ENCODE peak calls at places on chromosome 19, in ten cellular contexts. One of them, this sample, is unnamed.
A peak's percentile ranks its signal among the peaks of the same experiment; 100 is the strongest.

GRCh38 chr19:15255359-15255990 is 23.2 kb upstream of the EPHX3 start:
- DNase-seq in AG10803: no peak
- DNase-seq in effector CD4-positive, alpha-beta T cell: no peak
- DNase-seq in AG04449: no peak
- DNase-seq in Peyer's patch: no peak
- DNase-seq in activated T-helper 9 cell treated with anti-CD3 and anti-CD28 coated beads, Interleukin-2, amount 50 U/mL, for 16 hours: no peak
- DNase-seq in PC-3: no peak
- DNase-seq in neuronal stem cell: no peak
- DNase-seq in RKO: no peak
- DNase-seq in NCI-H187 treated with DMSO at 0.1 percent for 48 hours: no peak
- DNase-seq in this sample: no peak

GRCh38 chr19:6589711-6590457 is 1.1 kb downstream of the CD70 start:
- DNase-seq in AG10803: no peak
- DNase-seq in effector CD4-positive, alpha-beta T cell: no peak
- DNase-seq in AG04449: no peak
- DNase-seq in Peyer's patch: no peak
- DNase-seq in activated T-helper 9 cell treated with anti-CD3 and anti-CD28 coated beads, Interleukin-2, amount 50 U/mL, for 16 hours: no peak
- DNase-seq in PC-3: no peak
- DNase-seq in neuronal stem cell: no peak
- DNase-seq in RKO: no peak
- DNase-seq in NCI-H187 treated with DMSO at 0.1 percent for 48 hours: no peak
- DNase-seq in this sample: no peak

GRCh38 chr19:13835791-13836723 is 40.8 kb downstream of the ZSWIM4 start:
- DNase-seq in AG10803: peak; percentile 47
- DNase-seq in effector CD4-positive, alpha-beta T cell: no peak
- DNase-seq in AG04449: no peak
- DNase-seq in Peyer's patch: peak; percentile 52
- DNase-seq in activated T-helper 9 cell treated with anti-CD3 and anti-CD28 coated beads, Interleukin-2, amount 50 U/mL, for 16 hours: no peak
- DNase-seq in PC-3: no peak
- DNase-seq in neuronal stem cell: no peak
- DNase-seq in RKO: no peak
- DNase-seq in NCI-H187 treated with DMSO at 0.1 percent for 48 hours: no peak
- DNase-seq in this sample: peak; percentile 29

GRCh38 chr19:32811151-32811550 is 58.4 kb downstream of the SLC7A9 start:
- DNase-seq in AG10803: no peak
- DNase-seq in effector CD4-positive, alpha-beta T cell: no peak
- DNase-seq in AG04449: no peak
- DNase-seq in Peyer's patch: no peak
- DNase-seq in activated T-helper 9 cell treated with anti-CD3 and anti-CD28 coated beads, Interleukin-2, amount 50 U/mL, for 16 hours: no peak
- DNase-seq in PC-3: no peak
- DNase-seq in neuronal stem cell: no peak
- DNase-seq in RKO: no peak
- DNase-seq in NCI-H187 treated with DMSO at 0.1 percent for 48 hours: no peak
- DNase-seq in this sample: no peak

GRCh38 chr19:57708641-57709354 is at the start of gene ZNF154:
- DNase-seq in AG10803: peak; percentile 57
- DNase-seq in effector CD4-positive, alpha-beta T cell: no peak
- DNase-seq in AG04449: no peak
- DNase-seq in Peyer's patch: no peak
- DNase-seq in activated T-helper 9 cell treated with anti-CD3 and anti-CD28 coated beads, Interleukin-2, amount 50 U/mL, for 16 hours: peak; percentile 3
- DNase-seq in PC-3: no peak
- DNase-seq in neuronal stem cell: peak; percentile 77
- DNase-seq in RKO: no peak
- DNase-seq in NCI-H187 treated with DMSO at 0.1 percent for 48 hours: no peak
- DNase-seq in this sample: peak; percentile 55

GRCh38 chr19:42114412-42114811 is 17.8 kb downstream of the POU2F2 start:
- DNase-seq in AG10803: no peak
- DNase-seq in effector CD4-positive, alpha-beta T cell: no peak
- DNase-seq in AG04449: no peak
- DNase-seq in Peyer's patch: no peak
- DNase-seq in activated T-helper 9 cell treated with anti-CD3 and anti-CD28 coated beads, Interleukin-2, amount 50 U/mL, for 16 hours: no peak
- DNase-seq in PC-3: no peak
- DNase-seq in neuronal stem cell: no peak
- DNase-seq in RKO: no peak
- DNase-seq in NCI-H187 treated with DMSO at 0.1 percent for 48 hours: peak; percentile 91
- DNase-seq in this sample: no peak

GRCh38 chr19:38653028-38653571 is 5.7 kb downstream of the ACTN4 start:
- DNase-seq in AG10803: peak; percentile 76
- DNase-seq in effector CD4-positive, alpha-beta T cell: no peak
- DNase-seq in AG04449: no peak
- DNase-seq in Peyer's patch: peak; percentile 73
- DNase-seq in activated T-helper 9 cell treated with anti-CD3 and anti-CD28 coated beads, Interleukin-2, amount 50 U/mL, for 16 hours: no peak
- DNase-seq in PC-3: no peak
- DNase-seq in neuronal stem cell: no peak
- DNase-seq in RKO: no peak
- DNase-seq in NCI-H187 treated with DMSO at 0.1 percent for 48 hours: no peak
- DNase-seq in this sample: peak; percentile 59

GRCh38 chr19:15248648-15249559 is 16.7 kb upstream of the EPHX3 start:
- DNase-seq in AG10803: peak; percentile 92
- DNase-seq in effector CD4-positive, alpha-beta T cell: no peak
- DNase-seq in AG04449: peak; percentile 75
- DNase-seq in Peyer's patch: peak; percentile 83
- DNase-seq in activated T-helper 9 cell treated with anti-CD3 and anti-CD28 coated beads, Interleukin-2, amount 50 U/mL, for 16 hours: no peak
- DNase-seq in PC-3: peak; percentile 84
- DNase-seq in neuronal stem cell: no peak
- DNase-seq in RKO: peak; percentile 35
- DNase-seq in NCI-H187 treated with DMSO at 0.1 percent for 48 hours: no peak
- DNase-seq in this sample: peak; percentile 76

GRCh38 chr19:46035546-46035945 is 5.3 kb downstream of the IGFL4 start:
- DNase-seq in AG10803: no peak
- DNase-seq in effector CD4-positive, alpha-beta T cell: no peak
- DNase-seq in AG04449: no peak
- DNase-seq in Peyer's patch: no peak
- DNase-seq in activated T-helper 9 cell treated with anti-CD3 and anti-CD28 coated beads, Interleukin-2, amount 50 U/mL, for 16 hours: no peak
- DNase-seq in PC-3: no peak
- DNase-seq in neuronal stem cell: no peak
- DNase-seq in RKO: no peak
- DNase-seq in NCI-H187 treated with DMSO at 0.1 percent for 48 hours: no peak
- DNase-seq in this sample: no peak

GRCh38 chr19:9958451-9958850 is 22.1 kb upstream of the OLFM2 start:
- DNase-seq in AG10803: peak; percentile 99
- DNase-seq in effector CD4-positive, alpha-beta T cell: no peak
- DNase-seq in AG04449: peak; percentile 84
- DNase-seq in Peyer's patch: no peak
- DNase-seq in activated T-helper 9 cell treated with anti-CD3 and anti-CD28 coated beads, Interleukin-2, amount 50 U/mL, for 16 hours: no peak
- DNase-seq in PC-3: no peak
- DNase-seq in neuronal stem cell: no peak
- DNase-seq in RKO: no peak
- DNase-seq in NCI-H187 treated with DMSO at 0.1 percent for 48 hours: no peak
- DNase-seq in this sample: no peak

GRCh38 chr19:39083983-39084731 is at the start of gene ACP7:
- DNase-seq in AG10803: no peak
- DNase-seq in effector CD4-positive, alpha-beta T cell: peak; percentile 9
- DNase-seq in AG04449: no peak
- DNase-seq in Peyer's patch: no peak
- DNase-seq in activated T-helper 9 cell treated with anti-CD3 and anti-CD28 coated beads, Interleukin-2, amount 50 U/mL, for 16 hours: no peak
- DNase-seq in PC-3: peak; percentile 32
- DNase-seq in neuronal stem cell: no peak
- DNase-seq in RKO: peak; percentile 67
- DNase-seq in NCI-H187 treated with DMSO at 0.1 percent for 48 hours: no peak
- DNase-seq in this sample: no peak

GRCh38 chr19:38281820-38282566 is 17.6 kb downstream of the SPINT2 start:
- DNase-seq in AG10803: no peak
- DNase-seq in effector CD4-positive, alpha-beta T cell: no peak
- DNase-seq in AG04449: no peak
- DNase-seq in Peyer's patch: no peak
- DNase-seq in activated T-helper 9 cell treated with anti-CD3 and anti-CD28 coated beads, Interleukin-2, amount 50 U/mL, for 16 hours: no peak
- DNase-seq in PC-3: no peak
- DNase-seq in neuronal stem cell: no peak
- DNase-seq in RKO: no peak
- DNase-seq in NCI-H187 treated with DMSO at 0.1 percent for 48 hours: no peak
- DNase-seq in this sample: no peak

GRCh38 chr19:41161903-41162302 is 31.1 kb upstream of the CYP2S1 start:
- DNase-seq in AG10803: no peak
- DNase-seq in effector CD4-positive, alpha-beta T cell: no peak
- DNase-seq in AG04449: no peak
- DNase-seq in Peyer's patch: no peak
- DNase-seq in activated T-helper 9 cell treated with anti-CD3 and anti-CD28 coated beads, Interleukin-2, amount 50 U/mL, for 16 hours: no peak
- DNase-seq in PC-3: peak; percentile 21
- DNase-seq in neuronal stem cell: no peak
- DNase-seq in RKO: peak; percentile 20
- DNase-seq in NCI-H187 treated with DMSO at 0.1 percent for 48 hours: no peak
- DNase-seq in this sample: no peak

GRCh38 chr19:30784850-30785459 is 412.8 kb downstream of the ZNF536 start:
- DNase-seq in AG10803: peak; percentile 47
- DNase-seq in effector CD4-positive, alpha-beta T cell: peak; percentile 44
- DNase-seq in AG04449: no peak
- DNase-seq in Peyer's patch: peak; percentile 62
- DNase-seq in activated T-helper 9 cell treated with anti-CD3 and anti-CD28 coated beads, Interleukin-2, amount 50 U/mL, for 16 hours: peak; percentile 31
- DNase-seq in PC-3: peak; percentile 3
- DNase-seq in neuronal stem cell: peak; percentile 24
- DNase-seq in RKO: peak; percentile 16
- DNase-seq in NCI-H187 treated with DMSO at 0.1 percent for 48 hours: no peak
- DNase-seq in this sample: peak; percentile 23

GRCh38 chr19:35153701-35154534 is 617 bp upstream of the FXYD5 start:
- DNase-seq in AG10803: peak; percentile 33
- DNase-seq in effector CD4-positive, alpha-beta T cell: peak; percentile 65
- DNase-seq in AG04449: no peak
- DNase-seq in Peyer's patch: no peak
- DNase-seq in activated T-helper 9 cell treated with anti-CD3 and anti-CD28 coated beads, Interleukin-2, amount 50 U/mL, for 16 hours: peak; percentile 67
- DNase-seq in PC-3: peak; percentile 58
- DNase-seq in neuronal stem cell: no peak
- DNase-seq in RKO: peak; percentile 72
- DNase-seq in NCI-H187 treated with DMSO at 0.1 percent for 48 hours: no peak
- DNase-seq in this sample: peak; percentile 49

GRCh38 chr19:47272448-47273312 is 2.0 kb upstream of the INAFM1 start:
- DNase-seq in AG10803: peak; percentile 71
- DNase-seq in effector CD4-positive, alpha-beta T cell: peak; percentile 41
- DNase-seq in AG04449: no peak
- DNase-seq in Peyer's patch: no peak
- DNase-seq in activated T-helper 9 cell treated with anti-CD3 and anti-CD28 coated beads, Interleukin-2, amount 50 U/mL, for 16 hours: peak; percentile 36
- DNase-seq in PC-3: peak; percentile 7
- DNase-seq in neuronal stem cell: no peak
- DNase-seq in RKO: peak; percentile 82
- DNase-seq in NCI-H187 treated with DMSO at 0.1 percent for 48 hours: no peak
- DNase-seq in this sample: no peak

GRCh38 chr19:14101003-14101545 is 10.5 kb upstream of the SAMD1 start:
- DNase-seq in AG10803: no peak
- DNase-seq in effector CD4-positive, alpha-beta T cell: no peak
- DNase-seq in AG04449: no peak
- DNase-seq in Peyer's patch: no peak
- DNase-seq in activated T-helper 9 cell treated with anti-CD3 and anti-CD28 coated beads, Interleukin-2, amount 50 U/mL, for 16 hours: no peak
- DNase-seq in PC-3: no peak
- DNase-seq in neuronal stem cell: no peak
- DNase-seq in RKO: no peak
- DNase-seq in NCI-H187 treated with DMSO at 0.1 percent for 48 hours: no peak
- DNase-seq in this sample: no peak

GRCh38 chr19:48644839-48645651 is 942 bp downstream of the CA11 start:
- DNase-seq in AG10803: peak; percentile 64
- DNase-seq in effector CD4-positive, alpha-beta T cell: peak; percentile 75
- DNase-seq in AG04449: no peak
- DNase-seq in Peyer's patch: peak; percentile 63
- DNase-seq in activated T-helper 9 cell treated with anti-CD3 and anti-CD28 coated beads, Interleukin-2, amount 50 U/mL, for 16 hours: peak; percentile 60
- DNase-seq in PC-3: peak; percentile 63
- DNase-seq in neuronal stem cell: peak; percentile 72
- DNase-seq in RKO: peak; percentile 88
- DNase-seq in NCI-H187 treated with DMSO at 0.1 percent for 48 hours: peak; percentile 69
- DNase-seq in this sample: peak; percentile 73

GRCh38 chr19:43725468-43725867 is 9.6 kb downstream of the IRGC start:
- DNase-seq in AG10803: no peak
- DNase-seq in effector CD4-positive, alpha-beta T cell: no peak
- DNase-seq in AG04449: no peak
- DNase-seq in Peyer's patch: no peak
- DNase-seq in activated T-helper 9 cell treated with anti-CD3 and anti-CD28 coated beads, Interleukin-2, amount 50 U/mL, for 16 hours: no peak
- DNase-seq in PC-3: no peak
- DNase-seq in neuronal stem cell: no peak
- DNase-seq in RKO: no peak
- DNase-seq in NCI-H187 treated with DMSO at 0.1 percent for 48 hours: no peak
- DNase-seq in this sample: no peak

GRCh38 chr19:55116232-55117062 is 990 bp downstream of the PPP1R12C start:
- DNase-seq in AG10803: peak; percentile 65
- DNase-seq in effector CD4-positive, alpha-beta T cell: peak; percentile 34
- DNase-seq in AG04449: peak; percentile 7
- DNase-seq in Peyer's patch: peak; percentile 64
- DNase-seq in activated T-helper 9 cell treated with anti-CD3 and anti-CD28 coated beads, Interleukin-2, amount 50 U/mL, for 16 hours: peak; percentile 23
- DNase-seq in PC-3: peak; percentile 56
- DNase-seq in neuronal stem cell: no peak
- DNase-seq in RKO: peak; percentile 80
- DNase-seq in NCI-H187 treated with DMSO at 0.1 percent for 48 hours: no peak
- DNase-seq in this sample: peak; percentile 47

GRCh38 chr19:12194827-12195500 is 32.1 kb downstream of the ZNF136 start:
- DNase-seq in AG10803: peak; percentile 26
- DNase-seq in effector CD4-positive, alpha-beta T cell: peak; percentile 45
- DNase-seq in AG04449: no peak
- DNase-seq in Peyer's patch: peak; percentile 77
- DNase-seq in activated T-helper 9 cell treated with anti-CD3 and anti-CD28 coated beads, Interleukin-2, amount 50 U/mL, for 16 hours: peak; percentile 35
- DNase-seq in PC-3: no peak
- DNase-seq in neuronal stem cell: peak; percentile 53
- DNase-seq in RKO: no peak
- DNase-seq in NCI-H187 treated with DMSO at 0.1 percent for 48 hours: no peak
- DNase-seq in this sample: peak; percentile 80

GRCh38 chr19:35773020-35773809 is 2.1 kb upstream of the ARHGAP33 start:
- DNase-seq in AG10803: peak; percentile 19
- DNase-seq in effector CD4-positive, alpha-beta T cell: no peak
- DNase-seq in AG04449: no peak
- DNase-seq in Peyer's patch: no peak
- DNase-seq in activated T-helper 9 cell treated with anti-CD3 and anti-CD28 coated beads, Interleukin-2, amount 50 U/mL, for 16 hours: no peak
- DNase-seq in PC-3: no peak
- DNase-seq in neuronal stem cell: no peak
- DNase-seq in RKO: peak; percentile 43
- DNase-seq in NCI-H187 treated with DMSO at 0.1 percent for 48 hours: no peak
- DNase-seq in this sample: peak; percentile 80

GRCh38 chr19:6744381-6745288 is 5.2 kb downstream of the TRIP10 start:
- DNase-seq in AG10803: peak; percentile 86
- DNase-seq in effector CD4-positive, alpha-beta T cell: no peak
- DNase-seq in AG04449: no peak
- DNase-seq in Peyer's patch: peak; percentile 85
- DNase-seq in activated T-helper 9 cell treated with anti-CD3 and anti-CD28 coated beads, Interleukin-2, amount 50 U/mL, for 16 hours: no peak
- DNase-seq in PC-3: peak; percentile 96
- DNase-seq in neuronal stem cell: no peak
- DNase-seq in RKO: no peak
- DNase-seq in NCI-H187 treated with DMSO at 0.1 percent for 48 hours: no peak
- DNase-seq in this sample: peak; percentile 92

GRCh38 chr19:55909801-55910200 is 22.3 kb downstream of the NLRP13 start:
- DNase-seq in AG10803: no peak
- DNase-seq in effector CD4-positive, alpha-beta T cell: no peak
- DNase-seq in AG04449: no peak
- DNase-seq in Peyer's patch: no peak
- DNase-seq in activated T-helper 9 cell treated with anti-CD3 and anti-CD28 coated beads, Interleukin-2, amount 50 U/mL, for 16 hours: no peak
- DNase-seq in PC-3: no peak
- DNase-seq in neuronal stem cell: no peak
- DNase-seq in RKO: no peak
- DNase-seq in NCI-H187 treated with DMSO at 0.1 percent for 48 hours: no peak
- DNase-seq in this sample: no peak

GRCh38 chr19:10289836-10290438 is at the start of gene ICAM5:
- DNase-seq in AG10803: no peak
- DNase-seq in effector CD4-positive, alpha-beta T cell: peak; percentile 6
- DNase-seq in AG04449: no peak
- DNase-seq in Peyer's patch: no peak
- DNase-seq in activated T-helper 9 cell treated with anti-CD3 and anti-CD28 coated beads, Interleukin-2, amount 50 U/mL, for 16 hours: no peak
- DNase-seq in PC-3: peak; percentile 28
- DNase-seq in neuronal stem cell: no peak
- DNase-seq in RKO: no peak
- DNase-seq in NCI-H187 treated with DMSO at 0.1 percent for 48 hours: no peak
- DNase-seq in this sample: peak; percentile 57

GRCh38 chr19:45581576-45581975 is 3.0 kb downstream of the OPA3 start:
- DNase-seq in AG10803: no peak
- DNase-seq in effector CD4-positive, alpha-beta T cell: no peak
- DNase-seq in AG04449: no peak
- DNase-seq in Peyer's patch: no peak
- DNase-seq in activated T-helper 9 cell treated with anti-CD3 and anti-CD28 coated beads, Interleukin-2, amount 50 U/mL, for 16 hours: no peak
- DNase-seq in PC-3: no peak
- DNase-seq in neuronal stem cell: no peak
- DNase-seq in RKO: no peak
- DNase-seq in NCI-H187 treated with DMSO at 0.1 percent for 48 hours: no peak
- DNase-seq in this sample: peak; percentile 46

GRCh38 chr19:5018224-5019015 is 49.5 kb downstream of the KDM4B start:
- DNase-seq in AG10803: peak; percentile 69
- DNase-seq in effector CD4-positive, alpha-beta T cell: no peak
- DNase-seq in AG04449: no peak
- DNase-seq in Peyer's patch: no peak
- DNase-seq in activated T-helper 9 cell treated with anti-CD3 and anti-CD28 coated beads, Interleukin-2, amount 50 U/mL, for 16 hours: no peak
- DNase-seq in PC-3: no peak
- DNase-seq in neuronal stem cell: no peak
- DNase-seq in RKO: no peak
- DNase-seq in NCI-H187 treated with DMSO at 0.1 percent for 48 hours: no peak
- DNase-seq in this sample: no peak

GRCh38 chr19:343941-344624 is 513 bp downstream of the MIER2 start:
- DNase-seq in AG10803: no peak
- DNase-seq in effector CD4-positive, alpha-beta T cell: peak; percentile 28
- DNase-seq in AG04449: no peak
- DNase-seq in Peyer's patch: no peak
- DNase-seq in activated T-helper 9 cell treated with anti-CD3 and anti-CD28 coated beads, Interleukin-2, amount 50 U/mL, for 16 hours: peak; percentile 15
- DNase-seq in PC-3: no peak
- DNase-seq in neuronal stem cell: peak; percentile 39
- DNase-seq in RKO: peak; percentile 49
- DNase-seq in NCI-H187 treated with DMSO at 0.1 percent for 48 hours: no peak
- DNase-seq in this sample: peak; percentile 14